ENCODE peak calls at places on chromosomes 13 and 19, in eight cellular contexts. One of them, this sample, is unnamed.
A peak's percentile ranks its signal among the peaks of the same experiment; 100 is the strongest.

GRCh38 chr13:35630551-35631275 is 154.2 kb upstream of the MAB21L1 start:
- ATAC-seq in activated naive CD8-positive, alpha-beta T cell treated with anti-CD3 and anti-CD28 coated beads, Interleukin-2, amount 50 U/mL, for 24 hours: peak; percentile 61
- ATAC-seq in activated T-cell treated with anti-CD3 and anti-CD28 coated beads, Interleukin-2, amount 50 U/mL, for 72 hours: peak; percentile 45
- ATAC-seq in right cardiac atrium: peak; percentile 79
- ATAC-seq in left lung: peak; percentile 97
- ATAC-seq in heart right ventricle: no peak
- ATAC-seq in activated CD8-positive, alpha-beta memory T cell treated with anti-CD3 and anti-CD28 coated beads, Interleukin-2, amount 10 ng/mL, durations not matched to agents 7 days and 5 days: no peak
- ATAC-seq in lower lobe of right lung: peak; percentile 85
- ATAC-seq in this sample: peak; percentile 99

GRCh38 chr13:90281709-90282108 is 1065.8 kb upstream of the MIR17HG start:
- ATAC-seq in lower lobe of right lung: no peak
- ATAC-seq in activated T-cell treated with anti-CD3 and anti-CD28 coated beads, Interleukin-2, amount 50 U/mL, for 72 hours: no peak
- ATAC-seq in left lung: no peak
- ATAC-seq in right cardiac atrium: no peak
- ATAC-seq in heart right ventricle: no peak
- ATAC-seq in activated CD8-positive, alpha-beta memory T cell treated with anti-CD3 and anti-CD28 coated beads, Interleukin-2, amount 10 ng/mL, durations not matched to agents 7 days and 5 days: no peak
- ATAC-seq in activated naive CD8-positive, alpha-beta T cell treated with anti-CD3 and anti-CD28 coated beads, Interleukin-2, amount 50 U/mL, for 24 hours: no peak
- ATAC-seq in this sample: no peak

GRCh38 chr19:4976412-4977298 is 7.7 kb downstream of the KDM4B start:
- ATAC-seq in left lung: peak; percentile 83
- ATAC-seq in activated T-cell treated with anti-CD3 and anti-CD28 coated beads, Interleukin-2, amount 50 U/mL, for 72 hours: no peak
- ATAC-seq in heart right ventricle: peak; percentile 58
- ATAC-seq in activated CD8-positive, alpha-beta memory T cell treated with anti-CD3 and anti-CD28 coated beads, Interleukin-2, amount 10 ng/mL, durations not matched to agents 7 days and 5 days: no peak
- ATAC-seq in activated naive CD8-positive, alpha-beta T cell treated with anti-CD3 and anti-CD28 coated beads, Interleukin-2, amount 50 U/mL, for 24 hours: no peak
- ATAC-seq in right cardiac atrium: peak; percentile 84
- ATAC-seq in lower lobe of right lung: peak; percentile 91
- ATAC-seq in this sample: no peak

GRCh38 chr13:75308222-75308621 is 173.7 kb downstream of the TBC1D4 start:
- ATAC-seq in right cardiac atrium: no peak
- ATAC-seq in left lung: no peak
- ATAC-seq in lower lobe of right lung: no peak
- ATAC-seq in activated CD8-positive, alpha-beta memory T cell treated with anti-CD3 and anti-CD28 coated beads, Interleukin-2, amount 10 ng/mL, durations not matched to agents 7 days and 5 days: no peak
- ATAC-seq in activated naive CD8-positive, alpha-beta T cell treated with anti-CD3 and anti-CD28 coated beads, Interleukin-2, amount 50 U/mL, for 24 hours: peak; percentile 82
- ATAC-seq in heart right ventricle: no peak
- ATAC-seq in activated T-cell treated with anti-CD3 and anti-CD28 coated beads, Interleukin-2, amount 50 U/mL, for 72 hours: peak; percentile 82
- ATAC-seq in this sample: no peak

GRCh38 chr13:98847780-98848179 is 95.3 kb upstream of the SLC15A1 start:
- ATAC-seq in activated T-cell treated with anti-CD3 and anti-CD28 coated beads, Interleukin-2, amount 50 U/mL, for 72 hours: no peak
- ATAC-seq in heart right ventricle: no peak
- ATAC-seq in lower lobe of right lung: no peak
- ATAC-seq in activated naive CD8-positive, alpha-beta T cell treated with anti-CD3 and anti-CD28 coated beads, Interleukin-2, amount 50 U/mL, for 24 hours: no peak
- ATAC-seq in right cardiac atrium: peak; percentile 27
- ATAC-seq in left lung: no peak
- ATAC-seq in activated CD8-positive, alpha-beta memory T cell treated with anti-CD3 and anti-CD28 coated beads, Interleukin-2, amount 10 ng/mL, durations not matched to agents 7 days and 5 days: no peak
- ATAC-seq in this sample: no peak

GRCh38 chr19:1577090-1577928 is 9.2 kb upstream of the MEX3D start:
- ATAC-seq in right cardiac atrium: peak; percentile 28
- ATAC-seq in activated CD8-positive, alpha-beta memory T cell treated with anti-CD3 and anti-CD28 coated beads, Interleukin-2, amount 10 ng/mL, durations not matched to agents 7 days and 5 days: no peak
- ATAC-seq in heart right ventricle: peak; percentile 68
- ATAC-seq in activated T-cell treated with anti-CD3 and anti-CD28 coated beads, Interleukin-2, amount 50 U/mL, for 72 hours: no peak
- ATAC-seq in left lung: peak; percentile 9
- ATAC-seq in activated naive CD8-positive, alpha-beta T cell treated with anti-CD3 and anti-CD28 coated beads, Interleukin-2, amount 50 U/mL, for 24 hours: no peak
- ATAC-seq in lower lobe of right lung: peak; percentile 3
- ATAC-seq in this sample: no peak

GRCh38 chr13:23321534-23322241 is 111.8 kb downstream of the SACS start:
- ATAC-seq in right cardiac atrium: peak; percentile 93
- ATAC-seq in left lung: peak; percentile 74
- ATAC-seq in heart right ventricle: peak; percentile 78
- ATAC-seq in lower lobe of right lung: peak; percentile 61
- ATAC-seq in activated CD8-positive, alpha-beta memory T cell treated with anti-CD3 and anti-CD28 coated beads, Interleukin-2, amount 10 ng/mL, durations not matched to agents 7 days and 5 days: peak; percentile 93
- ATAC-seq in activated naive CD8-positive, alpha-beta T cell treated with anti-CD3 and anti-CD28 coated beads, Interleukin-2, amount 50 U/mL, for 24 hours: peak; percentile 71
- ATAC-seq in activated T-cell treated with anti-CD3 and anti-CD28 coated beads, Interleukin-2, amount 50 U/mL, for 72 hours: peak; percentile 81
- ATAC-seq in this sample: peak; percentile 95

GRCh38 chr19:14505488-14506239 is 9.7 kb upstream of the GIPC1 start:
- ATAC-seq in right cardiac atrium: peak; percentile 43
- ATAC-seq in left lung: peak; percentile 71
- ATAC-seq in activated CD8-positive, alpha-beta memory T cell treated with anti-CD3 and anti-CD28 coated beads, Interleukin-2, amount 10 ng/mL, durations not matched to agents 7 days and 5 days: peak; percentile 72
- ATAC-seq in lower lobe of right lung: peak; percentile 86
- ATAC-seq in activated T-cell treated with anti-CD3 and anti-CD28 coated beads, Interleukin-2, amount 50 U/mL, for 72 hours: peak; percentile 76
- ATAC-seq in heart right ventricle: peak; percentile 46
- ATAC-seq in activated naive CD8-positive, alpha-beta T cell treated with anti-CD3 and anti-CD28 coated beads, Interleukin-2, amount 50 U/mL, for 24 hours: peak; percentile 68
- ATAC-seq in this sample: peak; percentile 78